ENCODE peak calls at places on chromosomes 1 and 21, in four cellular contexts. B, J, W and C are unnamed samples.

GRCh38 chr21:33035147-33035546 is 9.4 kb downstream of the OLIG2 start:
- DNase-seq in B (no peak), J (no peak), W (no peak), C (no peak)

GRCh38 chr1:185861630-185862029 is 127.4 kb downstream of the HMCN1 start:
- DNase-seq in B (no peak), J (no peak), W (no peak), C (no peak)

GRCh38 chr1:37739222-37739621 is 25.7 kb downstream of the EPHA10 start:
- DNase-seq in B (no peak), J (no peak), W (no peak), C (no peak)

GRCh38 chr1:187624812-187625542 is 796.2 kb downstream of the PLA2G4A start:
- DNase-seq in B (no peak), J (no peak), W (no peak), C (no peak)

GRCh38 chr1:112431038-112431437 is 35.0 kb downstream of the CTTNBP2NL start:
- DNase-seq in B (no peak), J (no peak), W (no peak), C (no peak)

GRCh38 chr1:212247179-212247721 is 38.0 kb upstream of the PPP2R5A start:
- DNase-seq in B (no peak), J (no peak), W (peak; percentile 49), C (peak; percentile 42)

GRCh38 chr1:44707959-44708831 is 22.8 kb downstream of the RNU5D-1 start:
- DNase-seq in B (no peak), J (no peak), W (peak; percentile 65), C (no peak)

GRCh38 chr1:32426489-32427255 is 32.4 kb upstream of the BSDC1 start:
- DNase-seq in B (peak; percentile 48), J (no peak), W (no peak), C (no peak)

GRCh38 chr1:21308847-21309652 is 18.8 kb upstream of the ECE1 start:
- DNase-seq in B (no peak), J (no peak), W (peak; percentile 62), C (no peak)

GRCh38 chr1:94235189-94236020 is 2.0 kb downstream of the ARHGAP29 start:
- DNase-seq in B (no peak), J (no peak), W (no peak), C (no peak)

GRCh38 chr1:94234615-94235014 is 2.8 kb downstream of the ARHGAP29 start:
- DNase-seq in B (no peak), J (no peak), W (no peak), C (no peak)

GRCh38 chr1:94237291-94238226 is at the start of gene ARHGAP29:
- DNase-seq in B (peak; percentile 89), J (peak; percentile 93), W (peak; percentile 65), C (no peak)

GRCh38 chr1:94236021-94236491 is 1.3 kb downstream of the ARHGAP29 start:
- DNase-seq in B (no peak), J (no peak), W (peak; percentile 80), C (peak; percentile 5)

DNA sequence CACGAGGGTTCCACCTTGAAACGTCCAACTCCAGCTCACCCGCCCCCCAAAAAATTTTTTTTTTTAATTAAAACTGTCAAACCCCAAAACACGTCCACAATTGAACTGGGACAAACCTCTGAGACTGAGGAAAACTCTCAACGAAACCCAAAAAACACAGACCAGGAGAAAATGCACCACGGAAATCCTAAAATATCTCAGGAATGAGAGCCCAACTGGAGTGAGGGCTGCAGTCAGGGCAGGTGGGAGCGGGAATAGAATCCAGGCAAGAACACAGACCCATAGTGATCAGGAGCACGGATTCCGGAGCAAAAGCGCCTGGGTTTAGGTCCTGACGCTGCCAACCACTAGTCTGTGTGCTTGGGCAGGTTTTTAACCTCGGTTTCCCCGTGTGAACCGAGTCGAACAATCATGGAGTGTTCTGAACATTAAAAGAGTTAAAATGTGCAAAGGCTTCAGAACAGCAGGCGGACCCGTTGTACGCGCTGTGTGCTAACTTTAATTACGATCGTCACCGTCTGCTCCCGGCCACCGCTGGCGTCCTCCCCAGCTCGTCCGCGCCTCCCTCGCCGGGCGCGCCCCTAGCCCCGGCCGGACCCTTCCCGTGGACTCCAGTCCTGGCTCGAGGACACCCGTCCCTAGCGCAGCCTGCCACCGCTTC is 624 bp downstream of the ARHGAP29 start:
- DNase-seq in B (no peak), J (no peak), W (peak; percentile 43), C (no peak)
- TF ChIP-seq CTCF in B (no peak), J (peak; percentile 17), W (peak; percentile 42), C (no peak)

GRCh38 chr1:25432749-25433388 is 2.2 kb downstream of the MACO1 start:
- DNase-seq in B (no peak), J (no peak), W (no peak), C (no peak)

GRCh38 chr1:25433389-25434186 is 2.9 kb downstream of the MACO1 start:
- DNase-seq in B (no peak), J (no peak), W (peak; percentile 38), C (no peak)

GRCh38 chr1:25437672-25438071 is 7.0 kb downstream of the MACO1 start:
- DNase-seq in B (no peak), J (no peak), W (no peak), C (no peak)

GRCh38 chr1:25432364-25432719 is 1.6 kb downstream of the MACO1 start:
- DNase-seq in B (no peak), J (no peak), W (no peak), C (no peak)

GRCh38 chr1:25435315-25436103 is 4.8 kb downstream of the MACO1 start:
- DNase-seq in B (no peak), J (no peak), W (peak; percentile 33), C (no peak)
- H3K4me3 ChIP-seq in B (peak overlapping the region; percentile 7), J (no peak overlapping the region), W (no peak overlapping the region), C (no peak overlapping the region)

GRCh38 chr1:226407497-226408284 is at the start of gene PARP1:
- DNase-seq in B (peak; percentile 94), J (peak; percentile 95), W (peak; percentile 80), C (no peak)
- TF ChIP-seq CTCF in B (peak; percentile 76), J (peak; percentile 63), W (peak; percentile 22), C (peak; percentile 36)

GRCh38 chr1:75615664-75616435 is 4.9 kb upstream of the SLC44A5 start:
- DNase-seq in B (peak; percentile 47), J (peak; percentile 67), W (peak; percentile 34), C (no peak)

GRCh38 chr1:75614455-75615379 is 3.8 kb upstream of the SLC44A5 start:
- DNase-seq in B (peak; percentile 47), J (peak; percentile 65), W (peak; percentile 9), C (no peak)

GRCh38 chr1:75618382-75618781 is 7.5 kb upstream of the SLC44A5 start:
- DNase-seq in B (no peak), J (no peak), W (no peak), C (no peak)

GRCh38 chr1:75611014-75611413 is at the start of gene SLC44A5:
- DNase-seq in B (no peak), J (no peak), W (no peak), C (no peak)

GRCh38 chr1:75616436-75617433 is 5.8 kb upstream of the SLC44A5 start:
- DNase-seq in B (no peak), J (peak; percentile 54), W (peak; percentile 13), C (no peak)
- H3K4me3 ChIP-seq in B (peak overlapping the region; percentile 45), J (peak overlapping the region; percentile 42), W (peak overlapping the region; percentile 20), C (peak overlapping the region; percentile 20)

GRCh38 chr1:177302365-177303044 is 131.7 kb downstream of the BRINP2 start:
- DNase-seq in B (peak; percentile 53), J (peak; percentile 65), W (peak; percentile 50), C (no peak)
- TF ChIP-seq CTCF in B (no peak), J (no peak), W (no peak), C (no peak)

DNA sequence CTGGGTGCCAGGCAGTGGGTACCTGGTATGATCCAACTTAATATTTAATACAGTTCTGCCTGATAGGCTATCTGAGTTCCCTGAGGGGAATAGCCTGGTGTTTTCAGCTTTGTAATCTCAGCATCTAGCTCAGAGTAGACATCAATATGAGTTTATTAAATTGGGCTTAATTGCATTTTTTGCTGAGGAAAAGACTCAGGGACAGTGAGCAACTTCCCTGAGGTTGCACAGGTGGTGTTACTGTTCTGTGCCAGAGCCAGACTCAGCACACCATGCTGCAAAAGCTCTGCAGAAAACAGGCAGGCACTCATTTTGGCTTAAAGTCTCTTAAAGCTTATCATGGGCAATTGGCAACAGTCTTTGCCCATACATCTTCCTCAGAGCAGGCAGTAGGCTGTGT is 90.5 kb upstream of the JUN start:
- DNase-seq in B (no peak), J (no peak), W (no peak), C (no peak)
- H3K4me3 ChIP-seq in B (no peak overlapping the region), J (no peak overlapping the region), W (no peak overlapping the region), C (no peak overlapping the region)

GRCh38 chr1:43537423-43538142 is 6.9 kb downstream of the PTPRF start:
- DNase-seq in B (peak; percentile 56), J (peak; percentile 69), W (no peak), C (no peak)
- TF ChIP-seq CTCF in B (no peak), J (no peak), W (no peak), C (no peak)